ENCODE peak calls at places on chromosome 9, in seven cellular contexts. X is H9, Y is H1, T is neuronal stem cell, G is IMR-90, M is mesendoderm, O is trophoblast cell. A is an unnamed sample.

GRCh38 chr9:13513710-13514444 is 234.4 kb upstream of the MPDZ start:
- DNase-seq in X (peak; percentile 66), Y (peak; percentile 52), T (peak; percentile 29), G (no peak), M (peak; percentile 67), O (peak; percentile 44), A (peak; percentile 19)

GRCh38 chr9:34684145-34684544 is 6.9 kb downstream of the CCL19 start:
- DNase-seq in X (no peak), Y (no peak), T (no peak), G (no peak), M (no peak), O (no peak), A (no peak)

GRCh38 chr9:6818292-6818922 is 60.6 kb downstream of the KDM4C start:
- DNase-seq in X (no peak), Y (no peak), T (no peak), G (no peak), M (peak; percentile 7), O (peak; percentile 29), A (no peak)

GRCh38 chr9:16099901-16100300 is 547.1 kb downstream of the CCDC171 start:
- DNase-seq in X (no peak), Y (no peak), T (no peak), G (no peak), M (no peak), O (no peak), A (no peak)

GRCh38 chr9:12785251-12785880 is 10.5 kb downstream of the LURAP1L start:
- DNase-seq in X (no peak), Y (no peak), T (no peak), G (peak; percentile 55), M (no peak), O (peak; percentile 21), A (peak; percentile 90)

GRCh38 chr9:93603011-93603410 is 26.6 kb downstream of the PHF2 start:
- DNase-seq in X (no peak), Y (peak; percentile 31), T (no peak), G (no peak), M (no peak), O (no peak), A (no peak)

GRCh38 chr9:115292584-115293271 is 174.8 kb upstream of the TNC start:
- DNase-seq in X (no peak), Y (no peak), T (peak; percentile 42), G (peak; percentile 52), M (peak; percentile 32), O (no peak), A (peak; percentile 3)

GRCh38 chr9:101543098-101543735 is 9.6 kb downstream of the RNF20 start:
- DNase-seq in X (no peak), Y (no peak), T (no peak), G (no peak), M (no peak), O (no peak), A (no peak)

GRCh38 chr9:36485647-36486453 is 85.8 kb upstream of the RNF38 start:
- DNase-seq in X (peak; percentile 35), Y (peak; percentile 61), T (peak; percentile 40), G (peak; percentile 17), M (peak; percentile 61), O (no peak), A (no peak)

GRCh38 chr9:2271426-2271825 is 256.3 kb downstream of the SMARCA2 start:
- DNase-seq in X (peak; percentile 88), Y (no peak), T (no peak), G (no peak), M (peak; percentile 72), O (peak; percentile 79), A (no peak)

GRCh38 chr9:95305770-95306492 is 11.6 kb downstream of the FANCC start:
- DNase-seq in X (no peak), Y (no peak), T (no peak), G (peak; percentile 55), M (no peak), O (peak; percentile 17), A (no peak)

GRCh38 chr9:120985759-120986353 is 59.3 kb upstream of the TRAF1 start:
- DNase-seq in X (no peak), Y (no peak), T (peak; percentile 41), G (peak; percentile 79), M (peak; percentile 85), O (peak; percentile 83), A (peak; percentile 74)

GRCh38 chr9:36407122-36407723 is 7.2 kb upstream of the RNF38 start:
- DNase-seq in X (peak; percentile 67), Y (peak; percentile 54), T (peak; percentile 59), G (peak; percentile 65), M (peak; percentile 72), O (peak; percentile 82), A (peak; percentile 65)

GRCh38 chr9:99516657-99517049 is 294.6 kb downstream of the SEC61B start:
- DNase-seq in X (no peak), Y (no peak), T (no peak), G (no peak), M (no peak), O (peak; percentile 3), A (peak; percentile 4)

GRCh38 chr9:108056083-108056804 is 566.7 kb upstream of the KLF4 start:
- DNase-seq in X (no peak), Y (no peak), T (no peak), G (peak; percentile 78), M (no peak), O (no peak), A (peak; percentile 66)

GRCh38 chr9:14251146-14252071 is 62.5 kb downstream of the NFIB start:
- DNase-seq in X (no peak), Y (no peak), T (no peak), G (peak; percentile 68), M (peak; percentile 93), O (peak; percentile 93), A (peak; percentile 21)

GRCh38 chr9:116479145-116479544 is 208.0 kb upstream of the TRIM32 start:
- DNase-seq in X (no peak), Y (peak; percentile 24), T (no peak), G (peak; percentile 44), M (no peak), O (no peak), A (no peak)

GRCh38 chr9:108903437-108904103 is 30.4 kb downstream of the ELP1 start:
- DNase-seq in X (no peak), Y (no peak), T (no peak), G (peak; percentile 56), M (no peak), O (no peak), A (peak; percentile 12)

DNA sequence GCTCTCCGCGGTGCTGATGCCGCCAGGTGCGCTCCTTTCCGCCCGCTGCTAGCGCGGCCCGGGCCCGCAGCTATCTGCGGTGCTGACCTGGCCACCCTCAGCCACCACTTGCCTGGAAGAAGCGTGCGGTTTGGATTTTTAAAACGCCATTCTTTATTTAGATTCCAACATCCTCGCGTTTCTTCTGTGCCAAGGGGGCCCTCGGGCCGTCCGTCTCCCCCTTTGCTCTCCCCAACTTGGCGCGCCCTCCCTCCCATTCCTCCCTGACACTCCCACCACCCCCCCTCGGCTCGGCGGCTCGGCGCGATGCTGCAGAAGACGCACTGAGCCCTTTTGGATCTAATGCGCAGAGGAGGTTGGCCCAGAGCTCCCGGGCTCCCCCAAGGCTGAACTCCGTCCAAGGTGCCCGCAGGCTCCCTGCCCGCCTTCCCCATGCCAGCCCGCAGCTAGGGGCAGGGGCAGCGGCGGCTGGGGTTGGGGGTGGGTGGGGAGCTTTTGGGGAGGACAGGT is at the start of gene BARHL1:
- DNase-seq in X (no peak), Y (no peak), T (no peak), G (no peak), M (no peak), O (no peak), A (no peak)
- H3K27me3 ChIP-seq in X (peaks cover 94% of the 10 kb centered on the region), Y (peaks cover 100% of the 10 kb centered on the region), T (peaks cover 100% of the 10 kb centered on the region), G (peaks cover 96% of the 10 kb centered on the region), M (peaks cover 89% of the 10 kb centered on the region), O (peaks cover 90% of the 10 kb centered on the region), A (peaks cover 99% of the 10 kb centered on the region)

DNA sequence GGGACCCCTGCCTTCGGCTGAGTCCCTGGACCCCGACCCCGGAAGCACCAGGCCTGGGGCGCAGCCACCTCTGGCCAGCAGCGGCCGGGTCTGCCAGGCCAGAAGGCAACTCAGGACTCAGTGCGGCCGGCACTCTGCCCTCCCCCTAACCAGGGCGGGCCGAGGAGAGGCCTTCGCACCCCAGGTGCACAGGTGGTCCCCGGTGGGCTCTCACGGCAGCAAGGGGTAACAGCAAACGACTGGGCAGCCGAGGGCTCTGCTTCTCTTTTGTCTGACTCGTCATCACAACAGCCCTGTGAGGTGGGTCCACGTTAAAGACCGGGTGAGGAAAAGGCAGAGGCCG is 20.7 kb upstream of the NOTCH1 start:
- DNase-seq in X (no peak), Y (no peak), T (no peak), G (no peak), M (no peak), O (no peak), A (no peak)
- H2BK120ac ChIP-seq in X (no peak overlapping the region), Y (no peak overlapping the region), T (peak overlapping the region; percentile 78), G (no peak overlapping the region), M (peak overlapping the region; percentile 10), O (peak overlapping the region; percentile 28), A (peak overlapping the region; percentile 75)

GRCh38 chr9:18605763-18606162 is 131.8 kb downstream of the ADAMTSL1 start:
- DNase-seq in X (no peak), Y (no peak), T (no peak), G (peak; percentile 19), M (peak; percentile 6), O (no peak), A (peak; percentile 13)
- H3K27me3 ChIP-seq in X (no peaks in the 10 kb centered on the region), Y (no peaks in the 10 kb centered on the region), T (no peaks in the 10 kb centered on the region), G (no peaks in the 10 kb centered on the region), M (no peaks in the 10 kb centered on the region), O (no peaks in the 10 kb centered on the region), A (no peaks in the 10 kb centered on the region)

DNA sequence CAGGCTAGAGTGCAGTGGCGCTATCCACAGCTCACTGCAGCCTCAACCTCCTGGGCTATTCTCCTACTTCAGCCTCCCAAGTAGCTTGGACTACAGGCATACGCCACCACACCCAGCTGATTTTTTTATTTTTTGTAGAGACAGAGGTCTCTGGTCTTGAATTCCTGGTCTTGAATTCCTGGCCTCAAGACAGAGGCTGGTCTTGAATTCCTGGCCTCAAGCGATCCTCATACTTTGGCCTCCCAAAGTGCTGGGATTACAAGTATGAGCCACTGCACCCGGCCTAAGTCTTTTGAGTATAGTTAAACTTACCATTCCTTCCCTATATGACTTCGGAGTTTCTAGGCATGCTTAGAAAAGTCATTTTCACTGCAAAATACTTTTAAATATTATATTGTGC is 29.4 kb downstream of the ECPAS start:
- DNase-seq in X (no peak), Y (no peak), T (no peak), G (no peak), M (no peak), O (peak; percentile 87), A (no peak)
- H2BK120ac ChIP-seq in X (no peak overlapping the region), Y (no peak overlapping the region), T (no peak overlapping the region), G (no peak overlapping the region), M (no peak overlapping the region), O (no peak overlapping the region), A (no peak overlapping the region)

GRCh38 chr9:126522957-126523356 is 90.8 kb upstream of the LMX1B start:
- DNase-seq in X (peak; percentile 39), Y (no peak), T (no peak), G (no peak), M (no peak), O (no peak), A (no peak)
- H3K27me3 ChIP-seq in X (no peaks in the 10 kb centered on the region), Y (no peaks in the 10 kb centered on the region), T (peaks cover 36% of the 10 kb centered on the region), G (peaks cover 87% of the 10 kb centered on the region), M (no peaks in the 10 kb centered on the region), O (no peaks in the 10 kb centered on the region), A (peaks cover 93% of the 10 kb centered on the region)

DNA sequence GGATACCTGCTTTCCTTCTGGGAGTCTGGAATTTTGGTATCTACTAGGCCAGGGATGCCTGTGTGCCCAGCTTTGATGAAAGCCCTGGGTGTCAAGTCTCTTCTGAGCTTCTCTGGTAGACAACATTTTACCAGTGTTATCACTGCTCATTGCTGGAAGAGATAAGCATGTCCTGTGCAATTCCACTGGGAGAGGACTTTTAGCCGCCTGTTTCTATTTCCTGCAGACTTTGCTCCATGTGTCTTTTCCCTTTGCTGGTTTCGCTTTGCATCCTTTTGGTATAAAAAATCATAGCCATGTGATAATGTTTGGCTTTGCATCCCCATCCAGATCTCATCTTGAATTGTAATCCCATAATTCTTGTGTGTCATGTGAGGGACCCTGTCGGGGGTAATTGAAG is 163.2 kb downstream of the SLC28A3 start:
- DNase-seq in X (no peak), Y (no peak), T (no peak), G (no peak), M (no peak), O (no peak), A (no peak)
- H2BK120ac ChIP-seq in X (no peak overlapping the region), Y (no peak overlapping the region), T (no peak overlapping the region), G (no peak overlapping the region), M (no peak overlapping the region), O (no peak overlapping the region), A (no peak overlapping the region)

A was measured in mesenchymal stem cell.